ENCODE peak calls at places on chromosomes 7 and 10, in four cellular contexts. One of them, this sample, is unnamed.

GRCh38 chr10:97861351-97861750 is 11.7 kb downstream of the GOLGA7B start:
- DNase-seq in astrocyte of the spinal cord: peak
- DNase-seq in HepG2: no peak
- DNase-seq in AG04450: no peak
- DNase-seq in this sample: no peak

GRCh38 chr7:156993021-156993924 is 17.2 kb downstream of the MNX1 start:
- DNase-seq in AG04450: no peak
- DNase-seq in HepG2: no peak
- DNase-seq in astrocyte of the spinal cord: no peak
- DNase-seq in this sample: no peak

GRCh38 chr10:102714621-102715455 is at the start of gene SFXN2:
- DNase-seq in AG04450: no peak
- DNase-seq in HepG2: no peak
- DNase-seq in astrocyte of the spinal cord: no peak
- DNase-seq in this sample: no peak

GRCh38 chr10:72679838-72680241 is 12.1 kb upstream of the MCU start:
- DNase-seq in AG04450: no peak
- DNase-seq in HepG2: peak
- DNase-seq in astrocyte of the spinal cord: no peak
- DNase-seq in this sample: no peak

GRCh38 chr7:80916770-80917681 is 1.8 kb downstream of the SEMA3C start:
- DNase-seq in astrocyte of the spinal cord: peak
- DNase-seq in AG04450: no peak
- DNase-seq in HepG2: no peak
- DNase-seq in this sample: no peak

GRCh38 chr10:113403900-113404299 is 149.0 kb upstream of the HABP2 start:
- DNase-seq in HepG2: no peak
- DNase-seq in astrocyte of the spinal cord: no peak
- DNase-seq in AG04450: no peak
- DNase-seq in this sample: no peak

GRCh38 chr7:33400214-33400538 is 270.8 kb downstream of the BBS9 start:
- DNase-seq in HepG2: no peak
- DNase-seq in AG04450: no peak
- DNase-seq in astrocyte of the spinal cord: no peak
- DNase-seq in this sample: no peak

GRCh38 chr7:47549397-47549796 is 32.5 kb downstream of the TNS3 start:
- DNase-seq in AG04450: no peak
- DNase-seq in HepG2: no peak
- DNase-seq in astrocyte of the spinal cord: no peak
- DNase-seq in this sample: no peak

GRCh38 chr7:16839646-16840045 is 34.8 kb upstream of the AGR2 start:
- DNase-seq in HepG2: no peak
- DNase-seq in astrocyte of the spinal cord: peak
- DNase-seq in AG04450: no peak
- DNase-seq in this sample: no peak

GRCh38 chr7:92425311-92425947 is 21.9 kb upstream of the GATAD1 start:
- DNase-seq in astrocyte of the spinal cord: no peak
- DNase-seq in AG04450: no peak
- DNase-seq in HepG2: no peak
- DNase-seq in this sample: peak

GRCh38 chr7:35839860-35840854 is 39.3 kb downstream of the SEPTIN7 start:
- DNase-seq in HepG2: no peak
- DNase-seq in AG04450: peak
- DNase-seq in astrocyte of the spinal cord: peak
- DNase-seq in this sample: no peak

GRCh38 chr10:63910806-63911205 is 389.6 kb downstream of the REEP3 start:
- DNase-seq in AG04450: no peak
- DNase-seq in astrocyte of the spinal cord: no peak
- DNase-seq in HepG2: no peak
- DNase-seq in this sample: no peak

GRCh38 chr7:45884136-45884535 is 4.2 kb upstream of the IGFBP1 start:
- DNase-seq in HepG2: no peak
- DNase-seq in AG04450: no peak
- DNase-seq in astrocyte of the spinal cord: no peak
- DNase-seq in this sample: no peak

GRCh38 chr10:125824736-125825135 is 1.4 kb downstream of the BCCIP start:
- DNase-seq in astrocyte of the spinal cord: no peak
- DNase-seq in AG04450: no peak
- DNase-seq in HepG2: no peak
- DNase-seq in this sample: no peak

GRCh38 chr10:35336921-35337741 is 822 bp downstream of the CCNY start:
- DNase-seq in AG04450: no peak
- DNase-seq in astrocyte of the spinal cord: no peak
- DNase-seq in HepG2: peak
- DNase-seq in this sample: no peak

GRCh38 chr10:129964611-129965417 is 740 bp upstream of the EBF3 start:
- DNase-seq in HepG2: no peak
- DNase-seq in AG04450: no peak
- DNase-seq in astrocyte of the spinal cord: no peak
- DNase-seq in this sample: no peak

GRCh38 chr10:132142396-132143161 is 44.2 kb upstream of the DPYSL4 start:
- DNase-seq in HepG2: no peak
- DNase-seq in astrocyte of the spinal cord: no peak
- DNase-seq in AG04450: no peak
- DNase-seq in this sample: no peak

GRCh38 chr7:142603870-142604448 is 145.3 kb upstream of the PRSS1 start:
- DNase-seq in AG04450: no peak
- DNase-seq in astrocyte of the spinal cord: peak
- DNase-seq in HepG2: peak
- DNase-seq in this sample: peak

GRCh38 chr7:29878081-29878688 is 71.9 kb downstream of the WIPF3 start:
- DNase-seq in AG04450: peak
- DNase-seq in astrocyte of the spinal cord: peak
- DNase-seq in HepG2: peak
- DNase-seq in this sample: peak

GRCh38 chr7:69078997-69079769 is 519.1 kb upstream of the AUTS2 start:
- DNase-seq in AG04450: no peak
- DNase-seq in astrocyte of the spinal cord: peak
- DNase-seq in HepG2: no peak
- DNase-seq in this sample: no peak

DNA sequence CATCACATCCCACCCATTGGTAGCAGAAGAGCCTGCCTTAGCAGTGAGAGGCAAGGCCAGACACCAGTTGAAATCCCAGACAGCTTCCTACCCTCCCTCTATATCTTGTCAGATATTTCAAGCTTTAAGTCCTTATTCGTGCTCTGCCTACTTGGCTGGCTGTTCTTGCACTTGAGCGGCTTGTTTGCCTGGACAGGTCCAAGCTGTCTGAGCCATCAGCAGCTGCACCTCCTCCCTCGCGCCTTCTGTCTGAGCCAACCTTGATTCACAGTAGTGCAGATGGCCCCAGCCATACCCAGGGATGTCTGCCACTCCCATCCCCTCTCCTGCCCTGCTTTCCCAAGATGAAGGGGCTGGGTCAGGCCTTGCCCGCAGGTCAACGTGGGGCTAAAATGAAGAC is 16.4 kb downstream of the LRRC4 start:
- DNase-seq in HepG2: no peak
- DNase-seq in astrocyte of the spinal cord: no peak
- DNase-seq in AG04450: no peak
- DNase-seq in this sample: no peak
- H3K4me3 ChIP-seq in HepG2: no peak
- H3K4me3 ChIP-seq in astrocyte of the spinal cord: no peak
- H3K4me3 ChIP-seq in AG04450: no peak
- H3K4me3 ChIP-seq in this sample: no peak

GRCh38 chr10:128047991-128048826 is 78.0 kb downstream of the MKI67 start:
- DNase-seq in astrocyte of the spinal cord: peak
- DNase-seq in HepG2: peak
- DNase-seq in AG04450: no peak
- DNase-seq in this sample: peak
- H3K4me3 ChIP-seq in astrocyte of the spinal cord: no peak
- H3K4me3 ChIP-seq in HepG2: no peak
- H3K4me3 ChIP-seq in AG04450: no peak
- H3K4me3 ChIP-seq in this sample: peak

GRCh38 chr10:13105184-13105583 is 5.2 kb downstream of the OPTN start:
- DNase-seq in AG04450: no peak
- DNase-seq in astrocyte of the spinal cord: no peak
- DNase-seq in HepG2: peak
- DNase-seq in this sample: no peak
- H3K4me3 ChIP-seq in AG04450: no peak
- H3K4me3 ChIP-seq in astrocyte of the spinal cord: no peak
- H3K4me3 ChIP-seq in HepG2: no peak
- H3K4me3 ChIP-seq in this sample: no peak

GRCh38 chr10:114879541-114880158 is 58.1 kb downstream of the FHIP2A start:
- DNase-seq in AG04450: no peak
- DNase-seq in HepG2: peak
- DNase-seq in astrocyte of the spinal cord: no peak
- DNase-seq in this sample: peak
- H3K4me3 ChIP-seq in AG04450: no peak
- H3K4me3 ChIP-seq in HepG2: no peak
- H3K4me3 ChIP-seq in astrocyte of the spinal cord: no peak
- H3K4me3 ChIP-seq in this sample: no peak

DNA sequence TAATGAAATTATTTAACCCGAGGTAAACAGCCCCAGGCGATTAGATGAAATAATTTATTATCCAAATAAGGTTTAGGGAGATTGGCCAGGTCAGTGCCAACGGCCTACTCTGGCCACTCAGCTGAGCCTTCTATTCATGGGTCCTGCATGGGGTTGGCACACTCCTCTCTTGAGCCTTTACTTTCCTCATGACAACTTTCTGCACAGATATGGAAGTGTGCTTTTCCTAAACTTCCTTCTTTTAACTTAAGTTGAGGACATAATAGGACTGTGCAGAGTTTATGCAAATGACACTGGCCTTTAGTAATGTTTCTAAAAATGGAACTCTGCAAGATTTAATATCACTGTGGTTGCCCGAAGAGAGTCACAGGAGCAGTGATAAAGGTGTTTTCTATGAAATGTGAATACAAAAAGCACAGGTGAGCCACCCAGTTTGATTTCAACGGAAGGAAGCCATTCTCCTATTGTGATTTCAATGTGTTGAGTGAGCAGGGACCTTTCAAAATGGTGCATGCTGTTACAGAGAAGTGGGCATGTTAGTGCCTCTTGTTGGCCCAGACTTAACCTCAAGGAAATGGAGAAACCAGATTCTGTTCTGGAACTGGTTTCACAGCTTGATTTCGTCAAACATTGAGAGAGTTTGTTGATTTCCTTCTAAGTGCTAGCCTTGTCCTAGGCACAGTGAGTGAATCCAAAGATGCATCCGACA is 55.7 kb downstream of the LYZL2 start:
- DNase-seq in HepG2: no peak
- DNase-seq in astrocyte of the spinal cord: no peak
- DNase-seq in AG04450: no peak
- DNase-seq in this sample: no peak
- H3K4me3 ChIP-seq in HepG2: no peak
- H3K4me3 ChIP-seq in astrocyte of the spinal cord: no peak
- H3K4me3 ChIP-seq in AG04450: no peak
- H3K4me3 ChIP-seq in this sample: no peak

DNA sequence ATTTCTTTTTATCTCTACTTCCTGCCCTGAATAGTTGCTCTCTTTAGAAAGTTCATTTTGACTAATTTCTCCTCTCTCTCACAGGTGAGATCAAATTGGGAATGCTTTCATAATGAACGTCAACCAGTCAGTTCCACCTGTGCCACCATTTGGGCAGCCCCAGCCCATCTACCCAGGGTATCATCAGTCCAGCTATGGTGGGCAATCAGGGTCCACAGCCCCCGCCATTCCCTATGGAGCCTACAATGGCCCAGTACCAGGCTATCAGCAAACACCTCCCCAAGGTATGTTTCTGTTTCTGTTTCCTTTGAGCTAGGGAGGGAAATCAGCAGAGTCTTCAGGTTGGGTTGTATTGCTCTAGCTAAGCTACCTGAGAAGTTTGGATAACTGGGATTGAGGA is 2.5 kb downstream of the SEC24C start:
- DNase-seq in HepG2: no peak
- DNase-seq in astrocyte of the spinal cord: no peak
- DNase-seq in AG04450: no peak
- DNase-seq in this sample: no peak
- H3K4me3 ChIP-seq in HepG2: no peak
- H3K4me3 ChIP-seq in astrocyte of the spinal cord: no peak
- H3K4me3 ChIP-seq in AG04450: no peak
- H3K4me3 ChIP-seq in this sample: no peak